ENCODE peak calls at places on chromosomes 7 and 10, in nine cellular contexts. U, Y, D, M, Z, X, N, W and B are unnamed samples.

GRCh38 chr7:147535619-147536200 is 1054.9 kb upstream of the C7orf33 start:
- DNase-seq in D (no peak), X (no peak), W (no peak), Y (no peak), Z (no peak), N (no peak), U (no peak), M (no peak), B (no peak)

GRCh38 chr7:124338861-124339260 is 306.0 kb upstream of the TMEM229A start:
- DNase-seq in Z (no peak), D (no peak), Y (no peak), M (no peak), N (no peak), X (no peak), W (no peak), U (no peak), B (no peak)

GRCh38 chr7:129169171-129169643 is 19.2 kb upstream of the SMO start:
- DNase-seq in Z (no peak), D (no peak), N (no peak), X (peak), W (peak), U (no peak), M (no peak), Y (no peak), B (no peak)

GRCh38 chr7:98360221-98361124 is 40.4 kb downstream of the BAIAP2L1 start:
- DNase-seq in D (no peak), Y (no peak), Z (no peak), W (peak), M (peak), X (peak), U (no peak), N (peak), B (no peak)

GRCh38 chr7:110604206-110604605 is 486.7 kb upstream of the LRRN3 start:
- DNase-seq in D (no peak), U (no peak), Z (no peak), M (no peak), W (no peak), N (no peak), Y (no peak), X (no peak), B (no peak)

GRCh38 chr10:105797234-105797890 is 1156.3 kb downstream of the SORCS3 start:
- DNase-seq in D (peak), N (peak), Y (peak), W (peak), U (peak), M (peak), X (peak), Z (peak), B (peak)

GRCh38 chr7:119643558-119643957 is 629.4 kb upstream of the KCND2 start:
- DNase-seq in M (no peak), X (no peak), D (no peak), W (no peak), N (no peak), U (no peak), Y (no peak), Z (no peak), B (no peak)

GRCh38 chr10:79407811-79408795 is 37.3 kb downstream of the ZCCHC24 start:
- DNase-seq in M (no peak), N (no peak), Z (peak), U (no peak), Y (no peak), W (no peak), D (no peak), X (no peak), B (no peak)

GRCh38 chr7:106947244-106947728 is 82.2 kb downstream of the PIK3CG start:
- DNase-seq in W (peak), N (peak), Z (peak), D (peak), M (peak), X (peak), U (no peak), Y (peak), B (peak)

GRCh38 chr7:22582860-22583640 is 83.1 kb upstream of the STEAP1B start:
- DNase-seq in W (no peak), D (no peak), U (no peak), X (peak), M (peak), Y (peak), Z (no peak), N (no peak), B (no peak)

GRCh38 chr10:96906864-96907263 is 74.8 kb downstream of the LCOR start:
- DNase-seq in D (no peak), Y (no peak), Z (no peak), X (no peak), N (no peak), W (no peak), U (peak), M (no peak), B (no peak)

GRCh38 chr7:132607656-132608055 is 31.4 kb upstream of the PLXNA4 start:
- DNase-seq in M (no peak), W (no peak), N (no peak), Z (no peak), X (no peak), U (no peak), Y (no peak), D (no peak), B (no peak)

GRCh38 chr10:77041636-77042258 is 595.9 kb downstream of the KCNMA1 start:
- DNase-seq in M (no peak), U (no peak), X (no peak), Z (peak), D (no peak), Y (no peak), W (no peak), N (no peak), B (no peak)

GRCh38 chr10:33009244-33010131 is 51.5 kb upstream of the ITGB1 start:
- DNase-seq in N (no peak), U (no peak), Y (no peak), Z (no peak), M (no peak), W (no peak), D (no peak), X (no peak), B (no peak)

GRCh38 chr7:66557214-66558200 is 71.2 kb upstream of the KCTD7 start:
- DNase-seq in M (peak), N (no peak), U (no peak), W (peak), Y (peak), D (no peak), Z (peak), X (peak), B (peak)

GRCh38 chr10:78328592-78329404 is 295.1 kb downstream of the RPS24 start:
- DNase-seq in W (no peak), U (no peak), Z (no peak), X (no peak), D (no peak), Y (no peak), N (no peak), M (no peak), B (no peak)

GRCh38 chr10:34737772-34738169 is 77.3 kb downstream of the PARD3 start:
- DNase-seq in W (no peak), U (no peak), X (peak), N (no peak), D (no peak), Z (no peak), Y (no peak), M (no peak), B (no peak)

GRCh38 chr10:29381230-29381563 is 92.3 kb downstream of the LYZL1 start:
- DNase-seq in Z (no peak), M (no peak), X (no peak), D (no peak), U (no peak), N (no peak), Y (no peak), W (no peak), B (no peak)

GRCh38 chr10:71639412-71639719 is 80.2 kb downstream of the C10orf105 start:
- DNase-seq in Z (no peak), W (no peak), N (no peak), Y (no peak), D (no peak), U (no peak), X (no peak), M (no peak), B (no peak)

GRCh38 chr10:29688230-29688634 is 53.5 kb upstream of the SVIL start:
- DNase-seq in Y (no peak), W (no peak), Z (peak), X (peak), M (no peak), U (no peak), N (no peak), D (peak), B (peak)

GRCh38 chr7:31192996-31193395 is 140.9 kb downstream of the ADCYAP1R1 start:
- DNase-seq in X (peak), U (no peak), W (peak), Z (peak), D (peak), M (peak), N (peak), Y (peak), B (no peak)

GRCh38 chr7:24740821-24741220 is 16.4 kb downstream of the GSDME start:
- DNase-seq in D (no peak), M (no peak), U (no peak), Z (no peak), W (no peak), Y (no peak), X (no peak), N (no peak), B (no peak)

GRCh38 chr10:30170814-30171213 is 111.4 kb upstream of the JCAD start:
- DNase-seq in N (no peak), D (no peak), X (no peak), Z (no peak), Y (no peak), M (no peak), W (no peak), U (no peak), B (no peak)

GRCh38 chr7:135204271-135204872 is 7.0 kb downstream of the WDR91 start:
- DNase-seq in N (no peak), X (no peak), Z (no peak), D (no peak), Y (no peak), W (no peak), M (no peak), U (no peak), B (no peak)

GRCh38 chr10:48377751-48378585 is 71.5 kb downstream of the MAPK8 start:
- DNase-seq in N (no peak), X (no peak), Y (peak), D (no peak), W (no peak), Z (no peak), M (no peak), U (no peak), B (no peak)

GRCh38 chr7:81339946-81340345 is 421.1 kb upstream of the SEMA3C start:
- DNase-seq in Y (no peak), N (no peak), M (no peak), X (no peak), U (no peak), D (no peak), Z (no peak), W (no peak), B (no peak)

GRCh38 chr7:142909921-142910521 is 23.5 kb downstream of the TRPV5 start:
- DNase-seq in N (no peak), W (no peak), M (no peak), Z (no peak), U (no peak), X (no peak), Y (no peak), D (no peak), B (no peak)

DNA sequence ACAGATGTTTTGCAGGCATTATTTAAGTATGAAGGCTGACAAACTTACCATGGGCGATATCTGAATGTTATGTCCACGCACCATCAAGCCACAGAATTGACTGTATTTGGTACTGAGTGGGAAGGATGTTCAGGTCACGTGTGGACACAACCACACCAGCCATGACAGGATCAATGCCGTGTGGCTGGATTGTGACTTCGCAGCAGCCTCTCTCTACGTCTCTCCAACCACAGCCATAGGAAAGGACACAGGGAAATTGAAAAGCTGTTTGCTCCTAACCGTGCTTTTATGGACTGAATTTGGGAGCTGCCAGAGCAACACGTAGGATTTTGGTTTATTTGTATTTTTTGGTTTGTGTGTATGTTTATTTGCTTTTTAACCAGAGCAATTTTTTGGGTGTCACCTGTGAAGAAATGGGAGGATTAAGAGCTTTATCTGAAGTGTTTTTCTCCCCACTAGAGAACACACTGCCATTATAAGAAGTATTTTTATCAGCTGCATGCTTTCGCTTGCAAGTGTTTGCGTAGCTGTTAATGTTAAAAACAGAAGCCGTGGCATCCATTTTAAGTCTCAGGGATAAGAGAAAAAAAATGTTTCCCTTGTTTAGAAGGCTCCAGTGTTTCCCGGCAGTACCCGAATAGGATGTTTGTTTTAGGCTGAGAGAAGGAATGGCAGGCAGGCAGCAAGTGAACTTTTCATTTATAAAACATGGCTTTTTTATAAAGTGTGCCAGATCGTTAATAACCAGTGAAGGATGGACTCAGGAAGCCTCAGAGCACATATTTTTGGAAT is 401.1 kb upstream of the NFE2L3 start:
- DNase-seq in Z (no peak), W (no peak), M (no peak), N (no peak), D (no peak), X (no peak), U (no peak), Y (no peak), B (no peak)
- TF ChIP-seq REST in Z (no peak), W (no peak), M (no peak), N (no peak), D (no peak), X (no peak), U (no peak), Y (no peak), B (no peak)

GRCh38 chr7:75776295-75776971 is 4.4 kb upstream of the CCL26 start:
- DNase-seq in M (no peak), Y (peak), D (no peak), X (no peak), W (no peak), N (no peak), Z (no peak), U (peak), B (peak)
- TF ChIP-seq CTCF in M (no peak), Y (no peak), D (no peak), X (no peak), W (no peak), N (no peak), Z (peak), U (no peak), B (no peak)

DNA sequence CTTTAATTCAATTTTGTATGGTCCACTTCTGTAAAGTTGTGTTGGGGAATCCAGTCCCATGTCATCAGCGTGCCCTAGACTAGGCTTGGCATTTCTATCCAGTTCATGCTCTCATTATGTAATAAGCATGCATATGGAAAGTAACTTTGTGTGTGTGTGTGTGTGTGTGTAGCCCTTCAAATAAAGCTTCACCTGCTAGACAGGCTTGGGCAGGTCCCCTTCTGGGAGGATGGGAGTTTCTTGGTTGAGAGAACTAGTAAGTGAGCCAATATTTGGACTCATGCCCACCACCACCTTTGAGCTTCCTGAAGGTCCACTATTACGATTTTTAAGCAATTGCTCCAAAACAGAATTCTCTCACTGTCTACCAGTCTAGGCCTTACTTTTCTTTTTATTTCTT is 6.9 kb downstream of the BZW2 start:
- DNase-seq in Z (no peak), D (no peak), Y (no peak), U (no peak), X (no peak), W (no peak), N (no peak), M (no peak), B (no peak)
- TF ChIP-seq REST in Z (no peak), D (no peak), Y (no peak), U (no peak), X (no peak), W (no peak), N (no peak), M (no peak), B (no peak)

GRCh38 chr10:127498081-127498480 is 51.0 kb upstream of the NPS start:
- DNase-seq in U (no peak), D (no peak), X (no peak), Y (no peak), Z (peak), W (no peak), N (no peak), M (no peak), B (no peak)

GRCh38 chr10:127496045-127496444 is 53.1 kb upstream of the NPS start:
- DNase-seq in N (no peak), M (no peak), X (no peak), W (no peak), D (no peak), Y (no peak), Z (peak), U (no peak), B (no peak)

GRCh38 chr10:127492607-127493250 is 56.4 kb upstream of the NPS start:
- DNase-seq in Y (no peak), W (no peak), Z (no peak), M (peak), X (peak), U (no peak), N (no peak), D (peak), B (no peak)
- TF ChIP-seq CTCF in Y (peak), W (no peak), Z (peak), M (peak), X (peak), U (no peak), N (peak), D (peak), B (no peak)

GRCh38 chr10:70311698-70312097 is 27.9 kb upstream of the NPFFR1 start:
- DNase-seq in W (no peak), N (no peak), D (no peak), M (no peak), Z (no peak), U (no peak), Y (no peak), X (no peak), B (no peak)
- TF ChIP-seq REST in W (no peak), N (no peak), D (no peak), M (no peak), Z (no peak), U (no peak), Y (no peak), X (no peak), B (no peak)

DNA sequence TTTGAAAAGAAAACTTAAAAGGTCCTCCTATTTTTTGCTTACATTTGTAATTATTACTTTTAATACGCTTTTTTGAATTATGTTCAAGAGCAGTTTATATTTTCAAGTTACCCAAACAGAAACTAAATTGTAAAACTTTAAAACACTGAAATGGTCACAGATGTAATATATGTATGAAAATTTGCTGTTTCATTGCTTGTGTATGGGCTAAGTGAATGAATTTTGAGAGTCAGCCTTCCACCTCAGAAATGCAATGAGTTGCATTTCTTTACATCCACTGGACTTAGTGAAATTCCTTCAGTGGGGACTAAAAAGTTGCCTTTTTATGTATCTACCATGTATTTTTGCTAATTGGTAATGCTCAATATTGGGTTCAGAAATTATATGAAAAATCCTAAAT is 1.6 kb downstream of the VPS26A start:
- DNase-seq in M (no peak), W (no peak), U (no peak), Z (no peak), X (no peak), D (no peak), Y (no peak), N (no peak), B (no peak)
- TF ChIP-seq CTCF in M (no peak), W (no peak), U (no peak), Z (no peak), X (no peak), D (no peak), Y (no peak), N (no peak), B (no peak)

GRCh38 chr7:32515890-32516550 is 20.7 kb downstream of the AVL9 start:
- DNase-seq in U (no peak), Y (no peak), X (no peak), Z (no peak), W (no peak), N (peak), M (no peak), D (no peak), B (no peak)
- TF ChIP-seq REST in U (no peak), Y (no peak), X (no peak), Z (no peak), W (no peak), N (no peak), M (no peak), D (no peak), B (no peak)

GRCh38 chr10:35916791-35917190 is 274.7 kb upstream of the FZD8 start:
- DNase-seq in Y (no peak), D (no peak), N (no peak), W (no peak), M (no peak), Z (no peak), U (no peak), X (peak), B (no peak)
- TF ChIP-seq CTCF in Y (peak), D (no peak), N (no peak), W (no peak), M (no peak), Z (peak), U (no peak), X (peak), B (no peak)

GRCh38 chr10:132422169-132422691 is 25.2 kb downstream of the PWWP2B start:
- DNase-seq in M (no peak), Z (peak), D (no peak), Y (no peak), X (no peak), U (no peak), W (peak), N (no peak), B (peak)

GRCh38 chr10:132419631-132420468 is 22.9 kb downstream of the PWWP2B start:
- DNase-seq in N (no peak), Y (no peak), W (no peak), M (no peak), U (no peak), X (no peak), D (no peak), Z (peak), B (no peak)

GRCh38 chr10:132418520-132419416 is 21.8 kb downstream of the PWWP2B start:
- DNase-seq in M (peak), X (peak), N (no peak), Z (peak), W (no peak), U (no peak), Y (no peak), D (peak), B (peak)

GRCh38 chr10:132421377-132422168 is 24.6 kb downstream of the PWWP2B start:
- DNase-seq in Z (peak), N (peak), Y (no peak), X (no peak), W (peak), M (peak), U (no peak), D (no peak), B (peak)

DNA sequence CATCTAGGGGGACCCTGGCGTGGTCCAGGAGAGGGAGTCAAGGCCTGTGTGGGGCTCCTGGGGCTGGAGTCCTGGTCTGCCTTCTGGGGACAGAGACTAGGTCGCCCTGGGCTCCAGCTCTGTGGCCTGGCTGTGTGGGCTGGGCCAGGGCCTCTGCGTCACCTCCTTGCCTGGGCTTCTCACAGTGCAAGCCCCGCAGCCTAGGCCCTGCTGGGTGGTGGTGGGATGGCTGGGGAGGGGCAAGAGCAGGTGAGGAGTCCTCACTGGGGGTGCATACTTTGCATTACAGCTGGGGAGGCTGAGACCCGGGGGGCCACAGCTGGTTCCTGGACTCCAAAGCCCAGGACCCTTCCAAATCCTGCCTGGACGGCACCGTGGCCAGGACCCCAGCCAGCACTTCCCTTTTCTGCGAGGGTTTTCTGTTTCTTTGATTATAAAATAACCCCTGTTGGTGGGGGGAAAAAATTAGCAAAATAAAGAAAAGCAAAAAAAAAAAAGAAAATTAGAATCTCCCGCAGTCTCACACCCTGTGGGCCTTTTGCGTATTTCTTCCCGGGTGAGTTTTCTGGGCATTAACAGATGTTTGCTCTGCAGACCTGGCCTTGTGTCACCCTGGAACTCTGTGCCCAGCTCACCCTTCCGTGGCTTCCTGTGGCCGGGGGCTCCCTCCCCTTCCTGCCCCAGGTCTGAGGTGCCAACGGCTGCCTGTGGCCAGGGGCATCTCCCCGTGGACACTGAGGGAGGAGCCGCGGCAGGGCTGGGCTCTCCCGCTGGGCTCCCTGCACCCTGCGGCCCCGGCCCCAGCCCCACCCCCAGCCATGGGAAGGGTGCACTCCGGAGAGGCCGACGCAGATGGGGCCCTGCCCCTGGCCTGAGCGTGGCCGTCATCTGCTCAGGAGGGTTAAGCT is 23.7 kb downstream of the PWWP2B start:
- DNase-seq in Z (peak), W (peak), U (no peak), Y (no peak), N (peak), D (no peak), X (no peak), M (peak), B (peak)
- TF ChIP-seq REST in Z (no peak), W (no peak), U (no peak), Y (no peak), N (no peak), D (no peak), X (no peak), M (no peak), B (no peak)